ENCODE peak calls at places on chromosomes 3 and 15, in six cellular contexts. J, T, I, Q, S and M are unnamed samples. For H3K9me3, the result is how much of the 10 kb centered on the place peaks cover.

GRCh38 chr3:46715507-46716175 is 2.0 kb downstream of the PRSS50 start:
- DNase-seq in S (no peak), I (peak), J (no peak), T (no peak), Q (no peak), M (no peak)

GRCh38 chr3:185724761-185725160 is 100.1 kb downstream of the IGF2BP2 start:
- DNase-seq in S (no peak), I (no peak), T (no peak), Q (peak), J (no peak), M (no peak)

GRCh38 chr15:68792901-68793766 is 27.6 kb downstream of the ANP32A start:
- DNase-seq in S (no peak), I (no peak), Q (no peak), J (peak), T (no peak), M (no peak)

GRCh38 chr15:70479056-70479455 is 284.3 kb downstream of the UACA start:
- DNase-seq in I (no peak), Q (no peak), T (no peak), S (no peak), J (no peak), M (no peak)

GRCh38 chr3:147404800-147405551 is 1.4 kb downstream of the ZIC4 start:
- DNase-seq in T (no peak), S (no peak), Q (no peak), J (no peak), I (no peak), M (no peak)

GRCh38 chr3:71132995-71133730 is 450.4 kb downstream of the FOXP1 start:
- DNase-seq in T (no peak), J (no peak), S (no peak), I (no peak), Q (peak), M (no peak)

GRCh38 chr3:38153986-38154608 is 11.2 kb upstream of the OXSR1 start:
- DNase-seq in J (no peak), Q (peak), T (no peak), I (no peak), S (no peak), M (no peak)

GRCh38 chr3:53194218-53195065 is 33.4 kb downstream of the PRKCD start:
- DNase-seq in I (peak), S (no peak), T (peak), Q (peak), J (no peak), M (no peak)

GRCh38 chr3:113084777-113085176 is 94.0 kb downstream of the GTPBP8 start:
- DNase-seq in Q (peak), I (peak), J (peak), T (no peak), S (no peak), M (no peak)

GRCh38 chr3:169390310-169390731 is 273.2 kb downstream of the MECOM start:
- DNase-seq in J (no peak), S (no peak), T (no peak), Q (no peak), I (no peak), M (no peak)

GRCh38 chr15:79475312-79475711 is 43.2 kb downstream of the MINAR1 start:
- DNase-seq in T (no peak), I (no peak), Q (peak), S (no peak), J (no peak), M (no peak)

GRCh38 chr3:129687586-129688125 is 81.2 kb upstream of the PLXND1 start:
- DNase-seq in I (no peak), J (no peak), T (no peak), Q (no peak), S (no peak), M (no peak)

GRCh38 chr3:3998140-3998977 is 199.1 kb downstream of the LRRN1 start:
- DNase-seq in J (no peak), T (peak), Q (peak), S (no peak), I (no peak), M (no peak)

GRCh38 chr15:99455796-99456160 is 110.0 kb upstream of the MEF2A start:
- DNase-seq in S (no peak), I (peak), J (no peak), Q (no peak), T (no peak), M (no peak)

GRCh38 chr3:171347017-171347979 is 112.9 kb downstream of the TNIK start:
- DNase-seq in Q (peak), J (peak), I (no peak), S (no peak), T (no peak), M (no peak)

GRCh38 chr3:77196146-77196545 is 156.2 kb downstream of the ROBO2 start:
- DNase-seq in Q (peak), I (no peak), T (no peak), J (no peak), S (no peak), M (no peak)

GRCh38 chr15:78811124-78811824 is at the start of gene ADAMTS7:
- DNase-seq in S (peak), I (peak), J (peak), Q (peak), T (peak), M (peak)

GRCh38 chr3:141365206-141365605 is 3.1 kb upstream of the ZBTB38 start:
- DNase-seq in J (no peak), T (no peak), S (no peak), I (no peak), Q (no peak), M (no peak)

GRCh38 chr3:40292637-40293036 is 16.9 kb upstream of the EIF1B start:
- DNase-seq in Q (peak), J (no peak), S (no peak), I (peak), T (no peak), M (no peak)

GRCh38 chr15:34993877-34994276 is 5.8 kb upstream of the ZNF770 start:
- DNase-seq in J (no peak), I (no peak), T (no peak), S (no peak), Q (no peak), M (no peak)

GRCh38 chr3:15342252-15342651 is 9.9 kb upstream of the SH3BP5 start:
- DNase-seq in Q (no peak), T (no peak), J (no peak), S (no peak), I (no peak), M (no peak)

GRCh38 chr15:101088788-101089578 is 162.9 kb downstream of the CHSY1 start:
- DNase-seq in I (peak), J (peak), T (peak), S (peak), Q (peak), M (peak)

GRCh38 chr3:107643038-107643883 is 120.5 kb downstream of the BBX start:
- DNase-seq in I (no peak), J (no peak), S (no peak), Q (peak), T (no peak), M (no peak)

GRCh38 chr3:190430906-190431305 is 18.8 kb downstream of the TMEM207 start:
- DNase-seq in Q (no peak), S (no peak), I (no peak), J (no peak), T (no peak), M (no peak)

GRCh38 chr3:134609821-134610454 is 40.9 kb downstream of the KY start:
- DNase-seq in T (no peak), S (no peak), J (no peak), Q (no peak), I (no peak), M (no peak)

GRCh38 chr15:25066708-25067107 is 111.9 kb downstream of the SNRPN start:
- DNase-seq in J (no peak), I (no peak), S (no peak), T (no peak), Q (no peak), M (no peak)

GRCh38 chr15:25065876-25066275 is 111.1 kb downstream of the SNRPN start:
- DNase-seq in Q (no peak), T (no peak), J (no peak), S (no peak), I (no peak), M (no peak)

GRCh38 chr15:25067725-25068309 is 113.0 kb downstream of the SNRPN start:
- DNase-seq in S (no peak), J (no peak), T (no peak), Q (no peak), I (no peak), M (no peak)

GRCh38 chr15:25062551-25063430 is 108.0 kb downstream of the SNRPN start:
- DNase-seq in J (no peak), I (no peak), T (no peak), Q (no peak), S (no peak), M (no peak)

GRCh38 chr15:25065286-25065685 is 110.5 kb downstream of the SNRPN start:
- DNase-seq in S (no peak), Q (no peak), I (no peak), T (no peak), J (no peak), M (no peak)
- H3K9me3 ChIP-seq in S (half or more), Q (half or more), I (half or more), T (under half), J (half or more), M (under half)

GRCh38 chr3:194322701-194323174 is 28.4 kb downstream of the CPN2 start:
- DNase-seq in T (no peak), J (no peak), Q (peak), I (no peak), S (no peak), M (no peak)
- H3K9me3 ChIP-seq in T (under half), J (under half), Q (under half), I (under half), S (under half), M (under half)

GRCh38 chr15:93265046-93265658 is 176.1 kb upstream of the RGMA start:
- DNase-seq in I (no peak), T (no peak), Q (no peak), J (no peak), S (no peak), M (no peak)

GRCh38 chr15:93270937-93271472 is 182.0 kb upstream of the RGMA start:
- DNase-seq in Q (no peak), J (no peak), S (no peak), I (no peak), T (no peak), M (no peak)

GRCh38 chr15:93261845-93262244 is 172.8 kb upstream of the RGMA start:
- DNase-seq in J (no peak), T (no peak), S (no peak), Q (no peak), I (no peak), M (no peak)

GRCh38 chr15:93271871-93272270 is 182.9 kb upstream of the RGMA start:
- DNase-seq in Q (no peak), T (no peak), J (no peak), I (no peak), S (no peak), M (no peak)

DNA sequence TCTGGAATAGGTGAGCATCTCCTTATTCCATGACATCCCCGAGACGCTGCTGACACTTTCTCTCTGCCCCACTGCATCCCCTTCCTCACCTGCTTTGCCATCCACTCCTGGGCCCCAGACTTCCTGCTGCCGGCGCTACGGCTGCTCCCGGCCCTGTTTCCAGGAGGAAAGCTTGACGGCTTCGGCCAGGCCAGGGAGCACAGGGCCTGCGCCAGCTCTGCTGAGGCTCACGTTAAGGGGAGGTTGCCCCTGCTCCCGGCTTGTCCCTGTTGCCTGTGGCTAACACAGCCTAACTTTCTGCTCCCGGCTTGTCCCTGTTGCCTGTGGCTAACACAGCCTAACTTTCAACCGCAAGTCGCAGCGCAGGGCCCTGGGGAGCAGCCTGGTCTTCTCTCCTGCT is 177.3 kb upstream of the RGMA start:
- DNase-seq in I (no peak), S (no peak), T (no peak), J (no peak), Q (no peak), M (no peak)
- H3K9me3 ChIP-seq in I (under half), S (under half), T (under half), J (under half), Q (under half), M (under half)

GRCh38 chr15:86481720-86482119 is 402.0 kb downstream of the AGBL1 start:
- DNase-seq in J (no peak), I (no peak), Q (no peak), S (no peak), T (no peak), M (no peak)
- H3K9me3 ChIP-seq in J (under half), I (under half), Q (under half), S (under half), T (under half), M (under half)

GRCh38 chr3:160195106-160195505 is 30.1 kb upstream of the C3orf80 start:
- DNase-seq in T (no peak), I (no peak), Q (no peak), S (no peak), J (no peak), M (no peak)
- H3K9me3 ChIP-seq in T (under half), I (under half), Q (under half), S (under half), J (under half), M (under half)